ENCODE peak calls at places on chromosomes 16 and 17, in four cellular contexts. M is upper lobe of right lung, K is glutamatergic neuron, C is stomach. N is an unnamed sample.

GRCh38 chr16:35188288-35189155 is 1729.1 kb downstream of the TP53TG3F start:
- DNase-seq in M (peak), K (no peak), C (no peak), N (no peak)

GRCh38 chr16:85637061-85637807 is 24.1 kb downstream of the GSE1 start:
- DNase-seq in M (no peak), K (no peak), C (no peak), N (no peak)

GRCh38 chr17:37359682-37360188 is 16.1 kb upstream of the C17orf78 start:
- DNase-seq in M (no peak), K (no peak), C (no peak), N (no peak)

GRCh38 chr16:75820672-75821071 is 94.4 kb upstream of the CPHXL start:
- DNase-seq in M (no peak), K (no peak), C (no peak), N (no peak)

GRCh38 chr16:20901441-20902112 is 1.0 kb downstream of the LYRM1 start:
- DNase-seq in M (peak), K (peak), C (peak), N (no peak)

GRCh38 chr17:16381496-16381820 is 567 bp downstream of the UBB start:
- DNase-seq in M (no peak), K (no peak), C (no peak), N (no peak)

GRCh38 chr16:79845734-79846135 is 245.2 kb upstream of the MAF start:
- DNase-seq in M (no peak), K (no peak), C (no peak), N (no peak)

GRCh38 chr17:17837966-17838962 is 1.5 kb upstream of the SREBF1 start:
- DNase-seq in M (peak), K (peak), C (no peak), N (no peak)

GRCh38 chr17:40177275-40177874 is at the start of gene RAPGEFL1:
- DNase-seq in M (peak), K (peak), C (peak), N (peak)

GRCh38 chr17:75824591-75825518 is 19.3 kb downstream of the UNC13D start:
- DNase-seq in M (no peak), K (peak), C (no peak), N (no peak)

GRCh38 chr17:79651751-79652150 is 40.9 kb upstream of the RBFOX3 start:
- DNase-seq in M (peak), K (no peak), C (no peak), N (peak)

GRCh38 chr17:72362466-72363335 is 241.9 kb downstream of the SOX9 start:
- DNase-seq in M (no peak), K (no peak), C (no peak), N (no peak)

GRCh38 chr16:70694517-70695218 is 8.8 kb upstream of the MTSS2 start:
- DNase-seq in M (no peak), K (no peak), C (no peak), N (no peak)

GRCh38 chr16:70694088-70694487 is 8.2 kb upstream of the MTSS2 start:
- DNase-seq in M (no peak), K (no peak), C (no peak), N (no peak)

GRCh38 chr16:70696952-70697600 is 11.2 kb upstream of the MTSS2 start:
- DNase-seq in M (peak), K (no peak), C (peak), N (no peak)

GRCh38 chr16:70696368-70696767 is 10.5 kb upstream of the MTSS2 start:
- DNase-seq in M (no peak), K (no peak), C (no peak), N (no peak)

DNA sequence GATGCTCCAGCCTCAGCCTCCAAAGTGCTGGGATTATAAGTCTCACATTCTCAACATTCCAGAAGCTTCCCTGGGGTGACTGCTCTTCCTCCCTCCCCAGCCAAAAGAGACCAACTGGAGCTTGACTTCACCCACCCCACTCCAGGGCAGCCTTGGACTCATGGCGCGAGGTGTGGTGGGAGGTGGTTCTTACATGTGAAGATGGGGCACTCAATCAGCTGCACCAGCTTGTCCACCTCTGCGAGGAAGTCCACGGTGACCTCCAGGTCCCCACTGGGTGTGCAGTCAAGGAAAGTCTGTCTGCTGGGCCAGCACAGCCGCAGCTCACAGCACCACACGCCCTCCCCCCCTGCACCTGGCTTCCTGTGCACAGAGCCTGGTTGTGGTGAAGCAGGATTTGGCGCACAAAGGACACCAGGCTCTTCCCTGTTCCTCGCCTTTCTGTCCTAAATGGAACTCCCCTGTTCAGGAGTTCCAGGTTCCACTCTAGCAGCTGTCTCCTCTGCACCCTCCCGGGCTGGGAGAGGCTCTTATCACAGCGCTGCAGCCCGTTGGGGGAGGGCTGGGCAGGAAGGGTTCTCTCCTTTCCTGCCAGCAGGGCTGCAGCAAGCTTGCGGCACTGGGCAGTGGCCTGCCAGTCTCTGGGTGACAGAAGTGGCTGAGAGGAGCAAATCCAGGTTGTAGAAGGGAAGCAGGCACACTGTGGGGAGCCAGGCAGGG is 9.7 kb upstream of the MTSS2 start:
- DNase-seq in M (peak), K (no peak), C (peak), N (no peak)
- TF ChIP-seq CTCF in M (no peak), K (no peak), C (no peak), N (no peak)

DNA sequence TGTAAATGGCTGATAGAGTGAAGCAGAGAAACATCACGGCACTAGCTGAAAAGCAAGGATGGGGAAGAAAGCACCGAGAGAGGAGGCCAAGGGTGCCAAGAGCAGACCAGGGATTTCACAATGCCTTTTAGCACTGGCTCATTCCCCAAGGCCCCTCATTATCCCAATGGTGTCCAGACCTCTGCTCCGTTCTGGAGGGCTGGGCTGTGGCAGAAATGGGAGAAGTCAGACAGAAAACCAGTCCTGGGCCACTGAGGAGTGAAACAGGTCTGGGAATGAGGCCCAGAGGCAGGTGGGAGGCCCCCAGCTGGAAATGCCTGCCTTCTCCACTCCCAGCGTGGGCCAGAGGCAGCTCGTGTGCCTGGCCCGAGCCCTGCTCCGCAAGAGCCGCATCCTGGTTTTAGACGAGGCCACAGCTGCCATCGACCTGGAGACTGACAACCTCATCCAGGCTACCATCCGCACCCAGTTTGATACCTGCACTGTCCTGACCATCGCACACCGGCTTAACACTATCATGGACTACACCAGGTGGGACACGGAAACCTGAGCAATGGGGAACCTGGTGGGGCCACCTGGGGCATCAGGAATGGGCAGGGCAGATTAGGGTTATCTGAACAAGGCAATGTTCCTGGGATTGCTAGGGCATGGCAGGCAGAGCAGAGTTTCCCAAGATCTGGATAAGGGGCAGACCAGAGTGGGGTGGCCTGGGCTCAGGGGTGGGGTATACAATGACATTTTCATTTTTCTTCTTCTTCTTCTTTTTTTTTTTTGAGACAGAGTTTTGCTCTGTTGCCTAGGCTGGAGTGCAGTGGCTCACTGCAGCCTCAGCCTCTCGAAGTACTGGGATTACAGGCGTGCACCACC is 20.3 kb downstream of the ANKRD40 start:
- DNase-seq in M (peak), K (no peak), C (no peak), N (no peak)
- TF ChIP-seq CTCF in M (no peak), K (no peak), C (no peak), N (no peak)

GRCh38 chr17:42274273-42274542 is 2.0 kb downstream of the STAT5B start:
- DNase-seq in M (no peak), K (no peak), C (no peak), N (no peak)
- TF ChIP-seq CTCF in M (no peak), K (no peak), C (no peak), N (no peak)

GRCh38 chr17:2089021-2089422 is 34.1 kb downstream of the HIC1 start:
- DNase-seq in M (no peak), K (no peak), C (no peak), N (no peak)

GRCh38 chr17:2093349-2093748 is 38.4 kb downstream of the HIC1 start:
- DNase-seq in M (peak), K (no peak), C (peak), N (no peak)

GRCh38 chr17:2092253-2092652 is 37.4 kb downstream of the HIC1 start:
- DNase-seq in M (no peak), K (no peak), C (no peak), N (no peak)

GRCh38 chr17:2090210-2090641 is 35.3 kb downstream of the HIC1 start:
- DNase-seq in M (no peak), K (no peak), C (no peak), N (no peak)

DNA sequence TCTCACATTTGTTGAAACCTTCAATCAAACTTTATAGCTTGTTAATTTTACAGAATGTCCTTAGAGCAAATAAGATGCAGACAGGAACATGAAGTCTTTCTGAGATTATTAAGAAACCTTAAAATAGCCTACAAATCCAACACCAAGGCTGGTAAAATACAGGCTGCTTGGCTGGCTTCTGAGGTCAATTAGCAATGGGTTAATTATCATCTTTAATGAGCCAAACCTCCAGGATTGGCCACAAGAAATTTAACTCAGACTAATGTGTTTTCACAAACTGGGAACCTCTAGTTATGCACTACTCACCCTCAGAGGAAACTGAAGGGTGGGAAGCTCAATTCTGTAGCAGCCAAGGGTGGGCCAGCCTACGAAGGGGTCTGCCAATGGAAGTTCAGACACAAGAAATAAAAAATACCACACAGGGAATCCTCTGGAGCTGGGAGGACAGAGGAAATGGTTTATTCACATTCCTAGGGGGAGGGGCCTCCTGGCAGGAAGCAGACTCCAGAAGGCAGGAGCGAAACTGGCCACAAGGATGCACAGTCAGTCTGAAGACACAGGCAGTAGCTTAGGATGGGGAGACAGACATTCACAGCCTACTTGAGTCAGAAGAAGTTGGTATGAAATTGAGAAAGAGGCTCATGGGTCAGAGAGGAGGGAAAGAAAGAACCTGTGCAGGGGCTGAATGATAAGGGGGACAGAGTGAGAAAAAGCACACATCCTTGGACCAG is 36.1 kb downstream of the HIC1 start:
- DNase-seq in M (no peak), K (no peak), C (no peak), N (no peak)
- TF ChIP-seq CTCF in M (peak), K (no peak), C (peak), N (peak)

N was measured in type B pancreatic cell.